ENCODE peak calls at places on chromosomes 5 and 9, in nine cellular contexts. One of them, this sample, is unnamed. For H3K36me3, the result is how much of the 10 kb centered on the place peaks cover.

GRCh38 chr9:3508531-3509374 is 17.0 kb downstream of the RFX3 start:
- DNase-seq in PC-9: no peak
- DNase-seq in brain microvascular endothelial cell: no peak
- DNase-seq in mesendoderm: peak
- DNase-seq in CD8-positive, alpha-beta T cell: no peak
- DNase-seq in left lung: no peak
- DNase-seq in spleen: no peak
- DNase-seq in stomach: no peak
- DNase-seq in cardiac muscle cell: no peak
- DNase-seq in this sample: no peak

GRCh38 chr5:141757402-141757801 is 75.4 kb upstream of the ARAP3 start:
- DNase-seq in PC-9: peak
- DNase-seq in brain microvascular endothelial cell: peak
- DNase-seq in mesendoderm: peak
- DNase-seq in CD8-positive, alpha-beta T cell: no peak
- DNase-seq in left lung: no peak
- DNase-seq in spleen: no peak
- DNase-seq in stomach: peak
- DNase-seq in cardiac muscle cell: peak
- DNase-seq in this sample: peak

GRCh38 chr5:61933787-61934626 is 372.0 kb upstream of the KIF2A start:
- DNase-seq in PC-9: no peak
- DNase-seq in brain microvascular endothelial cell: peak
- DNase-seq in mesendoderm: peak
- DNase-seq in CD8-positive, alpha-beta T cell: no peak
- DNase-seq in left lung: no peak
- DNase-seq in spleen: no peak
- DNase-seq in stomach: peak
- DNase-seq in cardiac muscle cell: peak
- DNase-seq in this sample: peak

GRCh38 chr9:136587145-136587943 is 41.5 kb upstream of the NOTCH1 start:
- DNase-seq in PC-9: no peak
- DNase-seq in brain microvascular endothelial cell: peak
- DNase-seq in mesendoderm: peak
- DNase-seq in CD8-positive, alpha-beta T cell: no peak
- DNase-seq in left lung: peak
- DNase-seq in spleen: peak
- DNase-seq in stomach: peak
- DNase-seq in cardiac muscle cell: peak
- DNase-seq in this sample: peak

GRCh38 chr9:8762676-8763075 is 963.1 kb upstream of the DMAC1 start:
- DNase-seq in PC-9: no peak
- DNase-seq in brain microvascular endothelial cell: no peak
- DNase-seq in mesendoderm: peak
- DNase-seq in CD8-positive, alpha-beta T cell: no peak
- DNase-seq in left lung: no peak
- DNase-seq in spleen: no peak
- DNase-seq in stomach: no peak
- DNase-seq in cardiac muscle cell: no peak
- DNase-seq in this sample: no peak

GRCh38 chr5:124692324-124692723 is 54.1 kb downstream of the ZNF608 start:
- DNase-seq in PC-9: no peak
- DNase-seq in brain microvascular endothelial cell: peak
- DNase-seq in mesendoderm: no peak
- DNase-seq in CD8-positive, alpha-beta T cell: no peak
- DNase-seq in left lung: no peak
- DNase-seq in spleen: no peak
- DNase-seq in stomach: no peak
- DNase-seq in cardiac muscle cell: no peak
- DNase-seq in this sample: peak

GRCh38 chr5:138945421-138946240 is 70.5 kb upstream of the LRRTM2 start:
- DNase-seq in PC-9: no peak
- DNase-seq in brain microvascular endothelial cell: no peak
- DNase-seq in mesendoderm: peak
- DNase-seq in CD8-positive, alpha-beta T cell: no peak
- DNase-seq in left lung: peak
- DNase-seq in spleen: peak
- DNase-seq in stomach: no peak
- DNase-seq in cardiac muscle cell: no peak
- DNase-seq in this sample: no peak

GRCh38 chr9:92850898-92851297 is 26.9 kb downstream of the ZNF484 start:
- DNase-seq in PC-9: no peak
- DNase-seq in brain microvascular endothelial cell: no peak
- DNase-seq in mesendoderm: peak
- DNase-seq in CD8-positive, alpha-beta T cell: no peak
- DNase-seq in left lung: no peak
- DNase-seq in spleen: no peak
- DNase-seq in stomach: no peak
- DNase-seq in cardiac muscle cell: no peak
- DNase-seq in this sample: no peak

GRCh38 chr9:137426018-137426681 is 3.0 kb downstream of the NOXA1 start:
- DNase-seq in PC-9: no peak
- DNase-seq in brain microvascular endothelial cell: no peak
- DNase-seq in mesendoderm: no peak
- DNase-seq in CD8-positive, alpha-beta T cell: no peak
- DNase-seq in left lung: peak
- DNase-seq in spleen: peak
- DNase-seq in stomach: no peak
- DNase-seq in cardiac muscle cell: no peak
- DNase-seq in this sample: no peak

GRCh38 chr5:151694035-151694485 is 7.3 kb upstream of the SPARC start:
- DNase-seq in PC-9: no peak
- DNase-seq in brain microvascular endothelial cell: no peak
- DNase-seq in mesendoderm: no peak
- DNase-seq in CD8-positive, alpha-beta T cell: no peak
- DNase-seq in left lung: no peak
- DNase-seq in spleen: no peak
- DNase-seq in stomach: no peak
- DNase-seq in cardiac muscle cell: no peak
- DNase-seq in this sample: peak

GRCh38 chr9:81631213-81631745 is 58.1 kb downstream of the TLE1 start:
- DNase-seq in PC-9: no peak
- DNase-seq in brain microvascular endothelial cell: no peak
- DNase-seq in mesendoderm: no peak
- DNase-seq in CD8-positive, alpha-beta T cell: no peak
- DNase-seq in left lung: no peak
- DNase-seq in spleen: no peak
- DNase-seq in stomach: no peak
- DNase-seq in cardiac muscle cell: no peak
- DNase-seq in this sample: no peak

GRCh38 chr5:68418680-68419079 is 203.1 kb downstream of the PIK3R1 start:
- DNase-seq in PC-9: no peak
- DNase-seq in brain microvascular endothelial cell: no peak
- DNase-seq in mesendoderm: no peak
- DNase-seq in CD8-positive, alpha-beta T cell: no peak
- DNase-seq in left lung: no peak
- DNase-seq in spleen: no peak
- DNase-seq in stomach: no peak
- DNase-seq in cardiac muscle cell: no peak
- DNase-seq in this sample: no peak

GRCh38 chr9:100106616-100107015 is 7.6 kb downstream of the INVS start:
- DNase-seq in PC-9: no peak
- DNase-seq in brain microvascular endothelial cell: no peak
- DNase-seq in mesendoderm: no peak
- DNase-seq in CD8-positive, alpha-beta T cell: no peak
- DNase-seq in left lung: no peak
- DNase-seq in spleen: no peak
- DNase-seq in stomach: no peak
- DNase-seq in cardiac muscle cell: no peak
- DNase-seq in this sample: no peak

GRCh38 chr9:100112677-100113336 is 13.8 kb downstream of the INVS start:
- DNase-seq in PC-9: no peak
- DNase-seq in brain microvascular endothelial cell: no peak
- DNase-seq in mesendoderm: peak
- DNase-seq in CD8-positive, alpha-beta T cell: no peak
- DNase-seq in left lung: no peak
- DNase-seq in spleen: no peak
- DNase-seq in stomach: no peak
- DNase-seq in cardiac muscle cell: no peak
- DNase-seq in this sample: no peak

GRCh38 chr9:100105861-100106260 is 6.8 kb downstream of the INVS start:
- DNase-seq in PC-9: no peak
- DNase-seq in brain microvascular endothelial cell: no peak
- DNase-seq in mesendoderm: no peak
- DNase-seq in CD8-positive, alpha-beta T cell: no peak
- DNase-seq in left lung: no peak
- DNase-seq in spleen: no peak
- DNase-seq in stomach: no peak
- DNase-seq in cardiac muscle cell: no peak
- DNase-seq in this sample: no peak

GRCh38 chr9:100108572-100108971 is 9.5 kb downstream of the INVS start:
- DNase-seq in PC-9: no peak
- DNase-seq in brain microvascular endothelial cell: no peak
- DNase-seq in mesendoderm: peak
- DNase-seq in CD8-positive, alpha-beta T cell: no peak
- DNase-seq in left lung: no peak
- DNase-seq in spleen: no peak
- DNase-seq in stomach: no peak
- DNase-seq in cardiac muscle cell: no peak
- DNase-seq in this sample: no peak

GRCh38 chr9:100111235-100111634 is 12.2 kb downstream of the INVS start:
- DNase-seq in PC-9: no peak
- DNase-seq in brain microvascular endothelial cell: peak
- DNase-seq in mesendoderm: no peak
- DNase-seq in CD8-positive, alpha-beta T cell: no peak
- DNase-seq in left lung: peak
- DNase-seq in spleen: no peak
- DNase-seq in stomach: peak
- DNase-seq in cardiac muscle cell: peak
- DNase-seq in this sample: peak
- H3K36me3 ChIP-seq in PC-9: under half
- H3K36me3 ChIP-seq in brain microvascular endothelial cell: under half
- H3K36me3 ChIP-seq in mesendoderm: under half
- H3K36me3 ChIP-seq in CD8-positive, alpha-beta T cell: under half
- H3K36me3 ChIP-seq in left lung: under half
- H3K36me3 ChIP-seq in spleen: under half
- H3K36me3 ChIP-seq in stomach: under half
- H3K36me3 ChIP-seq in cardiac muscle cell: under half
- H3K36me3 ChIP-seq in this sample: under half

GRCh38 chr9:13665418-13666066 is 386.1 kb upstream of the MPDZ start:
- DNase-seq in PC-9: no peak
- DNase-seq in brain microvascular endothelial cell: peak
- DNase-seq in mesendoderm: no peak
- DNase-seq in CD8-positive, alpha-beta T cell: no peak
- DNase-seq in left lung: no peak
- DNase-seq in spleen: no peak
- DNase-seq in stomach: no peak
- DNase-seq in cardiac muscle cell: no peak
- DNase-seq in this sample: peak
- H3K4me3 ChIP-seq in PC-9: no peak
- H3K4me3 ChIP-seq in brain microvascular endothelial cell: no peak
- H3K4me3 ChIP-seq in mesendoderm: no peak
- H3K4me3 ChIP-seq in CD8-positive, alpha-beta T cell: no peak
- H3K4me3 ChIP-seq in left lung: no peak
- H3K4me3 ChIP-seq in spleen: no peak
- H3K4me3 ChIP-seq in stomach: no peak
- H3K4me3 ChIP-seq in cardiac muscle cell: no peak
- H3K4me3 ChIP-seq in this sample: no peak

GRCh38 chr5:37955748-37956147 is 115.9 kb upstream of the GDNF start:
- DNase-seq in PC-9: no peak
- DNase-seq in brain microvascular endothelial cell: no peak
- DNase-seq in mesendoderm: no peak
- DNase-seq in CD8-positive, alpha-beta T cell: no peak
- DNase-seq in left lung: no peak
- DNase-seq in spleen: no peak
- DNase-seq in stomach: no peak
- DNase-seq in cardiac muscle cell: no peak
- DNase-seq in this sample: no peak
- H3K36me3 ChIP-seq in PC-9: under half
- H3K36me3 ChIP-seq in brain microvascular endothelial cell: under half
- H3K36me3 ChIP-seq in mesendoderm: under half
- H3K36me3 ChIP-seq in CD8-positive, alpha-beta T cell: under half
- H3K36me3 ChIP-seq in left lung: under half
- H3K36me3 ChIP-seq in spleen: under half
- H3K36me3 ChIP-seq in stomach: under half
- H3K36me3 ChIP-seq in cardiac muscle cell: under half
- H3K36me3 ChIP-seq in this sample: under half

GRCh38 chr9:129891519-129891918 is 56.3 kb downstream of the USP20 start:
- DNase-seq in PC-9: no peak
- DNase-seq in brain microvascular endothelial cell: no peak
- DNase-seq in mesendoderm: no peak
- DNase-seq in CD8-positive, alpha-beta T cell: no peak
- DNase-seq in left lung: no peak
- DNase-seq in spleen: no peak
- DNase-seq in stomach: no peak
- DNase-seq in cardiac muscle cell: no peak
- DNase-seq in this sample: no peak

GRCh38 chr9:129889461-129889935 is 54.2 kb downstream of the USP20 start:
- DNase-seq in PC-9: no peak
- DNase-seq in brain microvascular endothelial cell: no peak
- DNase-seq in mesendoderm: no peak
- DNase-seq in CD8-positive, alpha-beta T cell: no peak
- DNase-seq in left lung: no peak
- DNase-seq in spleen: peak
- DNase-seq in stomach: no peak
- DNase-seq in cardiac muscle cell: no peak
- DNase-seq in this sample: no peak

GRCh38 chr9:129888085-129888808 is 53.0 kb downstream of the USP20 start:
- DNase-seq in PC-9: peak
- DNase-seq in brain microvascular endothelial cell: no peak
- DNase-seq in mesendoderm: no peak
- DNase-seq in CD8-positive, alpha-beta T cell: peak
- DNase-seq in left lung: peak
- DNase-seq in spleen: peak
- DNase-seq in stomach: peak
- DNase-seq in cardiac muscle cell: no peak
- DNase-seq in this sample: no peak

GRCh38 chr9:129888809-129889460 is 53.7 kb downstream of the USP20 start:
- DNase-seq in PC-9: no peak
- DNase-seq in brain microvascular endothelial cell: no peak
- DNase-seq in mesendoderm: no peak
- DNase-seq in CD8-positive, alpha-beta T cell: no peak
- DNase-seq in left lung: no peak
- DNase-seq in spleen: peak
- DNase-seq in stomach: no peak
- DNase-seq in cardiac muscle cell: no peak
- DNase-seq in this sample: no peak

DNA sequence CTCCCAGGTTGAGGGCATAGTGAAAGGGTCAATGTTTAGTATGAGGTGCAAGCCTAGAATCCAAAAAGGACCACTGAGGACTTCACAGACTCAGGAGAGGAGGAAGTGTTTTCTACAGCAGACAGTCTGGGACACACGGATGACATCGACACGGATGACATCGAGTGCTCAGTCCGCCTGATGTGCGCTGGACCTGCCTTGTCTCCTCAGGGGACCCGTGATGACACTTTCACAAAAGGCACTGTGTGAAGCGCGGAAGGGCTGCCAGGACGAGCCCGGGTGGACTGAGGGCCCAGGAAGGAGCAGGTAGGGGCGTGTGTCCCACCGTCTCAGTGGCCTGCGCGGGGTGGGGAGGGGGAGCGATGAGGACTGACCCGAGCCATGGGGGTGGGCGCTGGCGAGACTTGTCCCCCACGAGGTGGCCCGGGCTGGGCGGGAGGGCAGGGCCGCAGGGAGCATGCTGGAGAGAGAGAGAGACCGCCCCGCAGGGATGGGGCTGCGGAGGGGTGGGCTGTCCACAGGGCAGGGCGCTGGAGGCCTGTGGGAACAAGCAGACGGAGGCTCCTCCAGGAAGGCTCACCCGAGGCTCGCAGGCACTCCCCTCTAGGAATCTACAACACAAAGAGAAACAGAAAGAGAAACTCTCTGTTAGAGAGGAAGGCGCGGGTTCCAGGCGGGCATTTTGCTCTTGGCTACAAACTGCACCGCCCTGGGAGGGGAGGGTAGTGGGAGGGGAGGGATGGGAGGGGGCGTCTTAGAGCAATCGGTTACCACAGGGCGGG is 54.9 kb downstream of the USP20 start:
- DNase-seq in PC-9: no peak
- DNase-seq in brain microvascular endothelial cell: no peak
- DNase-seq in mesendoderm: peak
- DNase-seq in CD8-positive, alpha-beta T cell: no peak
- DNase-seq in left lung: peak
- DNase-seq in spleen: peak
- DNase-seq in stomach: peak
- DNase-seq in cardiac muscle cell: no peak
- DNase-seq in this sample: no peak
- H3K4me3 ChIP-seq in PC-9: no peak
- H3K4me3 ChIP-seq in brain microvascular endothelial cell: no peak
- H3K4me3 ChIP-seq in mesendoderm: peak
- H3K4me3 ChIP-seq in CD8-positive, alpha-beta T cell: peak
- H3K4me3 ChIP-seq in left lung: peak
- H3K4me3 ChIP-seq in spleen: no peak
- H3K4me3 ChIP-seq in stomach: no peak
- H3K4me3 ChIP-seq in cardiac muscle cell: no peak
- H3K4me3 ChIP-seq in this sample: no peak